ENCODE peak calls at places on chromosomes 13 and 19, in five cellular contexts. One of them, this sample, is unnamed. For H3K36me3 and H3K9me3, the result is how much of the 10 kb centered on the place peaks cover.

GRCh38 chr19:42512743-42513304 is 15.5 kb downstream of the CEACAM1 start:
- DNase-seq in uterus: no peak
- DNase-seq in left lung: no peak
- DNase-seq in psoas muscle: no peak
- DNase-seq in lower lobe of right lung: no peak
- DNase-seq in this sample: no peak

GRCh38 chr13:40271511-40271910 is 394.9 kb downstream of the FOXO1 start:
- DNase-seq in uterus: peak
- DNase-seq in left lung: peak
- DNase-seq in psoas muscle: peak
- DNase-seq in lower lobe of right lung: peak
- DNase-seq in this sample: peak

GRCh38 chr13:44364601-44365000 is 9.0 kb upstream of the SERP2 start:
- DNase-seq in psoas muscle: no peak
- DNase-seq in lower lobe of right lung: no peak
- DNase-seq in uterus: no peak
- DNase-seq in left lung: no peak
- DNase-seq in this sample: no peak

GRCh38 chr19:13195678-13196077 is 45.5 kb downstream of the IER2 start:
- DNase-seq in psoas muscle: no peak
- DNase-seq in uterus: no peak
- DNase-seq in left lung: no peak
- DNase-seq in lower lobe of right lung: peak
- DNase-seq in this sample: no peak

GRCh38 chr19:35140207-35140897 is 1.7 kb downstream of the FXYD1 start:
- DNase-seq in lower lobe of right lung: no peak
- DNase-seq in psoas muscle: no peak
- DNase-seq in uterus: no peak
- DNase-seq in left lung: no peak
- DNase-seq in this sample: no peak

GRCh38 chr13:94433055-94433947 is 46.2 kb downstream of the DCT start:
- DNase-seq in left lung: no peak
- DNase-seq in lower lobe of right lung: no peak
- DNase-seq in psoas muscle: no peak
- DNase-seq in uterus: no peak
- DNase-seq in this sample: no peak

GRCh38 chr13:113143466-113144254 is 14.8 kb upstream of the PROZ start:
- DNase-seq in lower lobe of right lung: peak
- DNase-seq in psoas muscle: no peak
- DNase-seq in left lung: no peak
- DNase-seq in uterus: no peak
- DNase-seq in this sample: peak

GRCh38 chr13:100535401-100536135 is 53.0 kb downstream of the GGACT start:
- DNase-seq in lower lobe of right lung: no peak
- DNase-seq in left lung: no peak
- DNase-seq in uterus: no peak
- DNase-seq in psoas muscle: no peak
- DNase-seq in this sample: no peak

GRCh38 chr13:97306646-97307045 is 84.5 kb downstream of the MBNL2 start:
- DNase-seq in lower lobe of right lung: no peak
- DNase-seq in uterus: no peak
- DNase-seq in left lung: no peak
- DNase-seq in psoas muscle: no peak
- DNase-seq in this sample: no peak

GRCh38 chr13:94236132-94236531 is 243.3 kb downstream of the DCT start:
- DNase-seq in left lung: no peak
- DNase-seq in uterus: no peak
- DNase-seq in psoas muscle: no peak
- DNase-seq in lower lobe of right lung: no peak
- DNase-seq in this sample: no peak

GRCh38 chr13:37386276-37386675 is 212.3 kb downstream of the POSTN start:
- DNase-seq in uterus: no peak
- DNase-seq in psoas muscle: no peak
- DNase-seq in lower lobe of right lung: no peak
- DNase-seq in left lung: no peak
- DNase-seq in this sample: no peak

GRCh38 chr19:34962945-34963530 is 991 bp downstream of the ZNF792 start:
- DNase-seq in uterus: no peak
- DNase-seq in lower lobe of right lung: no peak
- DNase-seq in left lung: no peak
- DNase-seq in psoas muscle: no peak
- DNase-seq in this sample: no peak

GRCh38 chr13:65943024-65943423 is 1287.1 kb downstream of the PCDH9 start:
- DNase-seq in left lung: no peak
- DNase-seq in lower lobe of right lung: no peak
- DNase-seq in psoas muscle: no peak
- DNase-seq in uterus: no peak
- DNase-seq in this sample: no peak

GRCh38 chr13:21683034-21683733 is 12.3 kb downstream of the FGF9 start:
- DNase-seq in psoas muscle: peak
- DNase-seq in left lung: no peak
- DNase-seq in lower lobe of right lung: no peak
- DNase-seq in uterus: no peak
- DNase-seq in this sample: no peak

GRCh38 chr19:18896421-18896841 is 473 bp upstream of the CERS1 start:
- DNase-seq in uterus: no peak
- DNase-seq in lower lobe of right lung: no peak
- DNase-seq in psoas muscle: no peak
- DNase-seq in left lung: no peak
- DNase-seq in this sample: no peak

GRCh38 chr19:54439174-54439851 is 9.7 kb upstream of the LENG8 start:
- DNase-seq in psoas muscle: no peak
- DNase-seq in uterus: no peak
- DNase-seq in lower lobe of right lung: no peak
- DNase-seq in left lung: no peak
- DNase-seq in this sample: no peak

GRCh38 chr19:1245468-1245867 is 2.9 kb upstream of the MIDN start:
- DNase-seq in lower lobe of right lung: no peak
- DNase-seq in uterus: no peak
- DNase-seq in left lung: no peak
- DNase-seq in psoas muscle: peak
- DNase-seq in this sample: no peak

GRCh38 chr19:32269831-32270230 is 75.6 kb upstream of the ZNF507 start:
- DNase-seq in left lung: no peak
- DNase-seq in uterus: no peak
- DNase-seq in lower lobe of right lung: no peak
- DNase-seq in psoas muscle: no peak
- DNase-seq in this sample: no peak

GRCh38 chr19:47663911-47664771 is 49.1 kb upstream of the EHD2 start:
- DNase-seq in uterus: peak
- DNase-seq in psoas muscle: peak
- DNase-seq in lower lobe of right lung: peak
- DNase-seq in left lung: peak
- DNase-seq in this sample: peak

GRCh38 chr19:4390862-4391693 is 9.3 kb downstream of the SH3GL1 start:
- DNase-seq in left lung: no peak
- DNase-seq in psoas muscle: peak
- DNase-seq in lower lobe of right lung: no peak
- DNase-seq in uterus: no peak
- DNase-seq in this sample: peak

GRCh38 chr19:17553256-17553655 is 2.2 kb upstream of the COLGALT1 start:
- DNase-seq in left lung: peak
- DNase-seq in lower lobe of right lung: no peak
- DNase-seq in psoas muscle: peak
- DNase-seq in uterus: peak
- DNase-seq in this sample: peak

GRCh38 chr13:33676700-33677048 is 141.3 kb upstream of the RFC3 start:
- DNase-seq in uterus: peak
- DNase-seq in left lung: peak
- DNase-seq in lower lobe of right lung: peak
- DNase-seq in psoas muscle: peak
- DNase-seq in this sample: peak

GRCh38 chr13:20901668-20902437 is 693 bp downstream of the XPO4 start:
- DNase-seq in uterus: no peak
- DNase-seq in lower lobe of right lung: no peak
- DNase-seq in left lung: peak
- DNase-seq in psoas muscle: peak
- DNase-seq in this sample: no peak

GRCh38 chr19:35249848-35250711 is 1.3 kb downstream of the LSR start:
- DNase-seq in psoas muscle: no peak
- DNase-seq in uterus: no peak
- DNase-seq in left lung: peak
- DNase-seq in lower lobe of right lung: no peak
- DNase-seq in this sample: no peak

GRCh38 chr19:35330475-35330874 is 1.5 kb downstream of the CD22 start:
- DNase-seq in lower lobe of right lung: no peak
- DNase-seq in uterus: no peak
- DNase-seq in psoas muscle: no peak
- DNase-seq in left lung: no peak
- DNase-seq in this sample: no peak

GRCh38 chr13:20241593-20241992 is 9.5 kb upstream of the GJB6 start:
- DNase-seq in left lung: no peak
- DNase-seq in uterus: no peak
- DNase-seq in lower lobe of right lung: no peak
- DNase-seq in psoas muscle: no peak
- DNase-seq in this sample: no peak

GRCh38 chr19:2811735-2812413 is 7.8 kb upstream of the ZNF554 start:
- DNase-seq in left lung: no peak
- DNase-seq in lower lobe of right lung: no peak
- DNase-seq in uterus: no peak
- DNase-seq in psoas muscle: no peak
- DNase-seq in this sample: no peak

GRCh38 chr13:99341969-99342722 is 34.9 kb upstream of the GPR183 start:
- DNase-seq in psoas muscle: no peak
- DNase-seq in left lung: no peak
- DNase-seq in lower lobe of right lung: no peak
- DNase-seq in uterus: no peak
- DNase-seq in this sample: no peak

GRCh38 chr13:99345345-99345744 is 38.1 kb upstream of the GPR183 start:
- DNase-seq in psoas muscle: no peak
- DNase-seq in lower lobe of right lung: no peak
- DNase-seq in uterus: no peak
- DNase-seq in left lung: no peak
- DNase-seq in this sample: no peak

GRCh38 chr13:99342723-99343315 is 35.6 kb upstream of the GPR183 start:
- DNase-seq in left lung: no peak
- DNase-seq in psoas muscle: no peak
- DNase-seq in lower lobe of right lung: no peak
- DNase-seq in uterus: no peak
- DNase-seq in this sample: no peak

GRCh38 chr13:99346328-99347070 is 39.3 kb upstream of the GPR183 start:
- DNase-seq in uterus: no peak
- DNase-seq in psoas muscle: no peak
- DNase-seq in lower lobe of right lung: no peak
- DNase-seq in left lung: no peak
- DNase-seq in this sample: no peak

GRCh38 chr13:99344610-99345208 is 37.5 kb upstream of the GPR183 start:
- DNase-seq in lower lobe of right lung: no peak
- DNase-seq in psoas muscle: no peak
- DNase-seq in uterus: no peak
- DNase-seq in left lung: no peak
- DNase-seq in this sample: no peak
- H3K36me3 ChIP-seq in lower lobe of right lung: half or more
- H3K36me3 ChIP-seq in psoas muscle: half or more
- H3K36me3 ChIP-seq in uterus: under half
- H3K36me3 ChIP-seq in left lung: half or more
- H3K36me3 ChIP-seq in this sample: half or more

GRCh38 chr19:6916952-6917351 is 29.6 kb downstream of the ADGRE1 start:
- DNase-seq in uterus: no peak
- DNase-seq in lower lobe of right lung: no peak
- DNase-seq in left lung: no peak
- DNase-seq in psoas muscle: no peak
- DNase-seq in this sample: no peak
- H3K9me3 ChIP-seq in uterus: under half
- H3K9me3 ChIP-seq in lower lobe of right lung: under half
- H3K9me3 ChIP-seq in left lung: under half
- H3K9me3 ChIP-seq in psoas muscle: under half
- H3K9me3 ChIP-seq in this sample: under half

GRCh38 chr13:114259974-114260373 is 21.4 kb upstream of the UPF3A start:
- DNase-seq in uterus: no peak
- DNase-seq in left lung: no peak
- DNase-seq in psoas muscle: no peak
- DNase-seq in lower lobe of right lung: no peak
- DNase-seq in this sample: no peak
- TF ChIP-seq CTCF in uterus: no peak
- TF ChIP-seq CTCF in left lung: no peak
- TF ChIP-seq CTCF in psoas muscle: no peak
- TF ChIP-seq CTCF in lower lobe of right lung: no peak
- TF ChIP-seq CTCF in this sample: no peak

GRCh38 chr13:109770436-109770835 is 15.9 kb downstream of the IRS2 start:
- DNase-seq in psoas muscle: no peak
- DNase-seq in lower lobe of right lung: no peak
- DNase-seq in uterus: no peak
- DNase-seq in left lung: no peak
- DNase-seq in this sample: no peak

GRCh38 chr13:109776575-109776974 is 9.8 kb downstream of the IRS2 start:
- DNase-seq in psoas muscle: no peak
- DNase-seq in left lung: no peak
- DNase-seq in lower lobe of right lung: no peak
- DNase-seq in uterus: no peak
- DNase-seq in this sample: no peak

GRCh38 chr13:109771926-109772325 is 14.5 kb downstream of the IRS2 start:
- DNase-seq in uterus: no peak
- DNase-seq in left lung: no peak
- DNase-seq in psoas muscle: no peak
- DNase-seq in lower lobe of right lung: no peak
- DNase-seq in this sample: no peak

GRCh38 chr13:109773786-109774185 is 12.6 kb downstream of the IRS2 start:
- DNase-seq in uterus: no peak
- DNase-seq in psoas muscle: no peak
- DNase-seq in left lung: no peak
- DNase-seq in lower lobe of right lung: no peak
- DNase-seq in this sample: no peak

DNA sequence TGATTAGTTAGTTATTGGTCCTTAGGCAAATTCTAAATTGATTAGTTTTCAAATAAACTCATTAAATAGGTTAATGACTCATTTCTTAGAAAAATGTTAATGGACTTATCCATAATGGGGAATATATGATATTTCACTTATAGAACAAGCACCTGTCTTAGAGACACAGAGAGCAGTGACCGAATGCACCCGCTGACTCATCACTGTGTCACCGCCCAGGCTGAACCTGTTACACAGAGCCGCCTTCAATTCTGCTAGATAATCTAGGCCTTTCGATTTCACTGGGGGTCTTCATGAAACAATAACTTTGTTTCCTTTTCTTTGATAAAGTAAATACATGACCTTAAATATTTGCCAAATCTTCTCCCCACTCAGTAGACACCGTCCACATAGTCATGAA is 13.1 kb downstream of the IRS2 start:
- DNase-seq in left lung: no peak
- DNase-seq in lower lobe of right lung: no peak
- DNase-seq in psoas muscle: no peak
- DNase-seq in uterus: no peak
- DNase-seq in this sample: no peak
- H3K36me3 ChIP-seq in left lung: under half
- H3K36me3 ChIP-seq in lower lobe of right lung: under half
- H3K36me3 ChIP-seq in psoas muscle: under half
- H3K36me3 ChIP-seq in uterus: under half
- H3K36me3 ChIP-seq in this sample: under half